ENCODE peak calls at places on chromosomes 5 and 9, in five cellular contexts. U is GM23248, J is endodermal cell, Y is endothelial cell of umbilical vein, H is MM.1S. B is an unnamed sample.

GRCh38 chr5:141869514-141869913 is 8.7 kb downstream of the PCDH1 start:
- DNase-seq in U (peak), J (peak), Y (no peak), H (no peak), B (peak)

GRCh38 chr9:125889122-125889523 is 141.9 kb downstream of the PBX3 start:
- DNase-seq in U (peak), J (peak), Y (peak), H (no peak), B (peak)

GRCh38 chr5:38551020-38552017 is 5.1 kb downstream of the LIFR start:
- DNase-seq in U (peak), J (peak), Y (peak), H (peak), B (no peak)

GRCh38 chr9:77601476-77602056 is 46.6 kb downstream of the GNA14 start:
- DNase-seq in U (no peak), J (no peak), Y (no peak), H (no peak), B (no peak)

GRCh38 chr5:43140286-43140685 is 19.6 kb downstream of the ZNF131 start:
- DNase-seq in U (no peak), J (no peak), Y (no peak), H (no peak), B (no peak)

GRCh38 chr5:55497712-55498111 is 37.1 kb downstream of the PLPP1 start:
- DNase-seq in U (no peak), J (peak), Y (no peak), H (no peak), B (no peak)

GRCh38 chr5:123113136-123113535 is 24.1 kb downstream of the PRDM6 start:
- DNase-seq in U (no peak), J (no peak), Y (no peak), H (no peak), B (no peak)

GRCh38 chr5:144033481-144033880 is 137.0 kb downstream of the YIPF5 start:
- DNase-seq in U (no peak), J (no peak), Y (no peak), H (no peak), B (no peak)

GRCh38 chr5:55324815-55325418 is 17.1 kb downstream of the MTREX start:
- DNase-seq in U (peak), J (no peak), Y (peak), H (peak), B (no peak)

GRCh38 chr9:124075761-124076160 is 64.2 kb downstream of the LHX2 start:
- DNase-seq in U (no peak), J (no peak), Y (no peak), H (no peak), B (no peak)

GRCh38 chr9:124780060-124780756 is 3.3 kb downstream of the OLFML2A start:
- DNase-seq in U (peak), J (peak), Y (no peak), H (no peak), B (peak)

GRCh38 chr9:126055386-126055785 is 271.2 kb upstream of the MVB12B start:
- DNase-seq in U (peak), J (no peak), Y (no peak), H (no peak), B (peak)

GRCh38 chr9:70262948-70263347 is 4.2 kb downstream of the SMC5 start:
- DNase-seq in U (no peak), J (no peak), Y (no peak), H (no peak), B (no peak)

GRCh38 chr5:153159611-153160010 is 330.9 kb upstream of the GRIA1 start:
- DNase-seq in U (peak), J (no peak), Y (no peak), H (no peak), B (no peak)

GRCh38 chr9:95048225-95049087 is 269.1 kb downstream of the FANCC start:
- DNase-seq in U (peak), J (peak), Y (peak), H (peak), B (peak)

GRCh38 chr9:126618200-126618589 is 4.5 kb downstream of the LMX1B start:
- DNase-seq in U (no peak), J (no peak), Y (no peak), H (no peak), B (no peak)

GRCh38 chr5:163459465-163459887 is 426 bp downstream of the NUDCD2 start:
- DNase-seq in U (no peak), J (no peak), Y (no peak), H (peak), B (no peak)

GRCh38 chr5:170709640-170710039 is 73.9 kb upstream of the GABRP start:
- DNase-seq in U (no peak), J (no peak), Y (no peak), H (no peak), B (no peak)

GRCh38 chr9:128408963-128409431 is 11.7 kb upstream of the CERCAM start:
- DNase-seq in U (no peak), J (no peak), Y (no peak), H (no peak), B (no peak)

GRCh38 chr5:61802456-61802855 is 470.4 kb downstream of the ZSWIM6 start:
- DNase-seq in U (no peak), J (no peak), Y (no peak), H (no peak), B (no peak)

GRCh38 chr9:105901514-105902109 is 207.3 kb downstream of the TMEM38B start:
- DNase-seq in U (peak), J (peak), Y (peak), H (peak), B (no peak)

GRCh38 chr5:148172377-148172776 is 4.0 kb downstream of the SPINK14 start:
- DNase-seq in U (no peak), J (no peak), Y (no peak), H (no peak), B (no peak)

GRCh38 chr5:75265731-75266130 is 29.1 kb upstream of the ANKRD31 start:
- DNase-seq in U (peak), J (no peak), Y (peak), H (peak), B (no peak)

GRCh38 chr9:77943053-77943452 is 88.6 kb downstream of the GNAQ start:
- DNase-seq in U (peak), J (no peak), Y (no peak), H (no peak), B (no peak)

GRCh38 chr9:27726244-27727141 is 153.2 kb upstream of the C9orf72 start:
- DNase-seq in U (peak), J (peak), Y (peak), H (peak), B (no peak)

GRCh38 chr5:14208071-14209021 is 65.2 kb downstream of the TRIO start:
- DNase-seq in U (peak), J (no peak), Y (peak), H (no peak), B (no peak)

GRCh38 chr9:80678906-80679305 is 1010.4 kb downstream of the TLE1 start:
- DNase-seq in U (no peak), J (no peak), Y (no peak), H (no peak), B (no peak)

GRCh38 chr9:32928145-32928763 is 73.2 kb downstream of the APTX start:
- DNase-seq in U (peak), J (no peak), Y (peak), H (no peak), B (no peak)

DNA sequence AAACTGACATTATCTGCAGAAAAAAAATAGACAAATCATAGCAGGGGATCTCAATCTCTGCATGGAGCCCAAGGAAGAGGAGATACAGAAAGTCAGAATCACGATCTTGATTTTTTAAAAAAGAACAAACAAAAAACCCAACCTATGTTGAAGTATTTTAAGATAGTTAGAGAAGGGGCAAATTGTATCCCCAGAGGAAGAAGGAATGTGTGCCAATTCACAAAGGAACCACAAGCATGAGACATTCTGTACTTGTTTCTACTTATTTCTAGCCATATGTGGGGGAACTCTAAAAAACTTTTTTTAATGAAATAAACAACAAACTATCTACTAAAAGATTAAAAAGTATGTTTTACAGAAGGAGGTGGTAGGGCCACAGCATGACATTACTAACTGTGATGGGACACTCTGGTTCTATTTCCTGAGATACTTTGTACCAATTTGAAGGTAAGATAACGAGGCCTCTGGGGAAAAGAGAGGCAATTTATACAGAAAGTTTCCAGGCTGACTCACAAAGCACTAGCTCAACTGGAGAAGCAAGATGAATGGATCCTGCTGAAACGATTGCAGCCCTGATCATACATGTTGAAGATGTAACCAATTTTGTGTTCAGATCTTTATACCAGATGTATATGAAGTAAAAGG is 22.5 kb downstream of the RANBP3L start:
- DNase-seq in U (peak), J (no peak), Y (no peak), H (peak), B (no peak)
- H3K9ac ChIP-seq in U (no peak), J (no peak), Y (no peak), H (no peak), B (no peak)

GRCh38 chr5:139761057-139761450 is 34.6 kb upstream of the PSD2 start:
- DNase-seq in U (no peak), J (peak), Y (no peak), H (no peak), B (peak)

GRCh38 chr5:139760066-139761056 is 35.2 kb upstream of the PSD2 start:
- DNase-seq in U (peak), J (peak), Y (no peak), H (no peak), B (peak)

GRCh38 chr5:139759219-139759721 is 36.3 kb upstream of the PSD2 start:
- DNase-seq in U (no peak), J (peak), Y (no peak), H (no peak), B (peak)

GRCh38 chr5:139757727-139758509 is 37.7 kb upstream of the PSD2 start:
- DNase-seq in U (no peak), J (peak), Y (no peak), H (no peak), B (peak)

DNA sequence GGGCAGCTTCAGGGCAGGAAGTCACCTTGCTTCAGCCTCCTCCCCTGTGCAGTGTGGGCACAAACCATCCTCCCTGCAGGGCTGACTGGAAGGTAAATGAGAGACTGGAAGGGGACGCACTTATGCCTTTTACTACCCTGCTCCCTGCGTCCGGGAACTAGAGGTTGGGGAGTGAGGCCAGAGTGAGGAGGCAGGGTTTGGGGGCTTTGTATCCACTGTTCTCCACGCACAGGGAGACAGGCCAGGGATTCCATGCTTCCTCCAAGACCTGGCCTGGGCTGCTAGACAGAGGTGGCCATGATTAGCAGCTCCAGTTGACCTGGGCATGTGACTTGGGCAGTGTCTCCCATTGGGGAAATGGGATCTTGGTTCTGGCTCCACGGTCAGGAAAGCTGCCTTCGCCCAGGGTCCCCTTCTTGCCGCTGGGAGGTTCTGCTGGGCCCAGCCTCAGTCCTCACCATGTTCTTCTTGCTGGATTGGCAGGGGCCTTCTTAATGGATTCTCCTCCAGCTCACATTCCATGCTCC is 37.0 kb upstream of the PSD2 start:
- DNase-seq in U (no peak), J (peak), Y (no peak), H (no peak), B (peak)
- H3K4me3 ChIP-seq in U (no peak), J (no peak), Y (no peak), H (no peak), B (no peak)

GRCh38 chr5:36607838-36608783 is 1.7 kb downstream of the SLC1A3 start:
- DNase-seq in U (peak), J (peak), Y (no peak), H (no peak), B (no peak)

GRCh38 chr5:36605241-36605640 is 1.2 kb upstream of the SLC1A3 start:
- DNase-seq in U (peak), J (no peak), Y (no peak), H (no peak), B (no peak)

GRCh38 chr5:36606437-36607113 is at the start of gene SLC1A3:
- DNase-seq in U (peak), J (peak), Y (peak), H (peak), B (peak)

GRCh38 chr5:36606052-36606436 is 362 bp upstream of the SLC1A3 start:
- DNase-seq in U (peak), J (no peak), Y (no peak), H (no peak), B (no peak)

GRCh38 chr5:36607114-36607561 is 732 bp downstream of the SLC1A3 start:
- DNase-seq in U (peak), J (peak), Y (no peak), H (no peak), B (peak)
- H3K9ac ChIP-seq in U (peak), J (peak), Y (peak), H (peak), B (no peak)

GRCh38 chr5:161549106-161549505 is 2.6 kb upstream of the GABRB2 start:
- DNase-seq in U (peak), J (no peak), Y (no peak), H (no peak), B (no peak)

GRCh38 chr5:161546463-161547301 is at the start of gene GABRB2:
- DNase-seq in U (peak), J (peak), Y (peak), H (peak), B (peak)

GRCh38 chr5:161545701-161546462 is 643 bp downstream of the GABRB2 start:
- DNase-seq in U (no peak), J (peak), Y (no peak), H (peak), B (no peak)

GRCh38 chr5:161548472-161549094 is 2.1 kb upstream of the GABRB2 start:
- DNase-seq in U (peak), J (peak), Y (no peak), H (no peak), B (no peak)

DNA sequence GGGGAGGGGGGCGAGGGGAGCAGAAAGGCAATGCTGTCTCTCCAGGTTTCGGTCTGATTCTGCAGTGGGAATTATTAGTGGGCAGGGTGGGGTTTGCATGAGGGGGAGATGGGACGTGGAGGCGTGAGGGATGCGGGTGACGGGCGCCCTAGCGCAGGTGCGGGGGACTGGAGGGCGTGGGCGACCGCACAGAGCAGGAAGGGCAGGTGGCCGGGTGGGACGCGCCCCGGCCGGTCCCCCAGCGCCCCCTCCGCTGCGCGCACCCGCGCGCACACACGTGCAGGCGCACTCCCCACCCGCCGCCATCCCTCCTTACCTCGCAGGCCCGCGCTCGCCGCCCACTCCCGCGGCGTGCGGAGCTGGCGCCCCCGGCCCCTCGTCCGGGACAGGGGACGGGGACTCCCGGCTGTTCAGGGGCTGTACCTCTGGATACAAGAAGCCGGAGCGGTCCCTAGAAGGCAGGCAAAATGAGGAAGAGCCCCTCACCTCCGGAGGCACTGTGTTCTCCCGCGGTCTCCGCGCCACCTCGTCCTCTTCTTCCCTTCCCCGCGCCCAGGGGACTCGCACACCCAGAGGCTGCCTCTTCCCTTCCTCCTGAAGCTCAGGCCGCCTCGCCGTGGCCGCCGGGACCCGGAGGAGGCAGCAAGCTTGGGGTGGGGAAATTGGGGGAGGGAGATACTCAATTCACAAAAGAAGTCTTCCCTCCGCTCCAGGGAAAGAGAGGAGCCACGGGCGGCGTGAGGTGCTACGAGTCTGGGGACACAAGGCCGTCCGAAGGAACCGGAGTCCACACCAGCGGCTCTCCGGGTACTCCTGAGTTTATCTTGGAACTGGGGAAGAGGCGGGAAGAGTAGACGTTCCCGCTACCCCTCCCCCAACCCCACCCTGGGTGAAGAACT is 1.3 kb upstream of the GABRB2 start:
- DNase-seq in U (peak), J (peak), Y (no peak), H (no peak), B (peak)
- H3K4me3 ChIP-seq in U (no peak), J (peak), Y (no peak), H (peak), B (peak)

DNA sequence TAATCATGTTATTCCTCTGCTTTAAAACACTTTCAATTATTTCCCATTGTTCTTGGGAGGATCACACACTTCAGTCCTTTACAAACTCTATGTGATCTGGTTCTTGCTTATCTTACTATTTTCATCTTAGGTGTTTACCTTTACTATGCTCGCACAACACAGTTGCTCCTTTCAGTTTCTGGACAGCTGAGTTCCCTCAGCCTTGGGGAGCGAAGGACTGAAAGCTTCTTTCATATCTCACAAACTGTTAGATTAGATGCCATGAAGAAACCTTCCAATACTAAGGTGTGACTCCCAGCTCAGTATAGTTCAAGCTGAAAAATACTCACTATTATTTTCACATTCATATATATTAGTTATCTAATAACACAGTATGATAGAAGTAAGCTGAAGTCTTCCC is 117.9 kb downstream of the CDC42SE2 start:
- DNase-seq in U (no peak), J (no peak), Y (no peak), H (peak), B (no peak)
- H3K9ac ChIP-seq in U (no peak), J (no peak), Y (no peak), H (peak), B (no peak)

GRCh38 chr9:18461496-18461895 is 12.5 kb upstream of the ADAMTSL1 start:
- DNase-seq in U (no peak), J (no peak), Y (no peak), H (no peak), B (no peak)
- H3K4me3 ChIP-seq in U (no peak), J (no peak), Y (no peak), H (no peak), B (no peak)

DNA sequence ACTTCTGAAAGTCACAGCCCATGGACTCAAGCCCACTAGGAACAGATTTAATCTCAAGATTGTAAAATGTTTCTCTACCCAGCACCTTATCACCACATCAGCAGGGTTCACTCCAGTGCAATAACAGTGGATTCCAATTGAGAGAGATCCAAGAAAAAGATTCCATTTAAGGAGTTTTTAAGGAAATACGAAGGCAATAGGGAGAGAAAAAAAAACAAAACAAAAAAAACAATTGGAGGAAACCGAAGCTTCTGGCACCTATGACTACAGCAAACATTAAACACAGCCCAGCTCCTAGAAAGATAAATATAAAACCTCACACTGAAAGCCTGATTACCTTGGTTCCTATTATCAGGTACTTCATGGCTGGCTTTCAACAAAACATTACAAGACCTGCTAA is 192.7 kb downstream of the DAB2IP start:
- DNase-seq in U (no peak), J (peak), Y (peak), H (no peak), B (no peak)
- H3K9ac ChIP-seq in U (no peak), J (no peak), Y (peak), H (no peak), B (no peak)